ENCODE peak calls at places on chromosomes 13 and 19, in ten cellular contexts. W is uterus, S is fibroblast of pulmonary artery, U is psoas muscle, X is thoracic aorta, Z is lower leg skin, Y is cardiac fibroblast, A is fibroblast of mammary gland, T is left ventricle myocardium inferior, V is H1. R is an unnamed sample.

GRCh38 chr19:16078311-16078758 is 2.0 kb downstream of the TPM4 start:
- DNase-seq in S (no peak), X (no peak), V (no peak), T (no peak), Y (peak), Z (no peak), U (no peak), W (peak), A (peak), R (peak)

GRCh38 chr19:7597689-7598088 is 2.0 kb downstream of the CAMSAP3 start:
- DNase-seq in T (no peak), X (no peak), Z (no peak), Y (no peak), A (peak), U (no peak), W (no peak), S (no peak), V (no peak), R (peak)

GRCh38 chr13:74575729-74576125 is 441.5 kb upstream of the KLF12 start:
- DNase-seq in Y (peak), A (peak), S (peak), V (peak), T (peak), Z (peak), W (peak), U (peak), X (peak), R (peak)

GRCh38 chr13:42626461-42626860 is 52.5 kb downstream of the TNFSF11 start:
- DNase-seq in T (no peak), Y (no peak), X (no peak), A (no peak), U (no peak), S (no peak), W (no peak), Z (no peak), V (no peak), R (no peak)

GRCh38 chr19:18905058-18905456 is 9.1 kb upstream of the CERS1 start:
- DNase-seq in V (no peak), U (no peak), T (no peak), Z (no peak), S (no peak), X (no peak), W (no peak), A (no peak), Y (no peak), R (no peak)

GRCh38 chr19:13848811-13849241 is 28.1 kb upstream of the NANOS3 start:
- DNase-seq in T (no peak), Y (no peak), W (no peak), Z (no peak), U (no peak), V (no peak), S (no peak), X (no peak), A (no peak), R (peak)

GRCh38 chr19:33916792-33917191 is 120.1 kb downstream of the KCTD15 start:
- DNase-seq in U (no peak), X (no peak), V (no peak), W (no peak), Y (no peak), S (no peak), A (no peak), T (no peak), Z (no peak), R (no peak)

GRCh38 chr13:109389892-109390345 is 396.5 kb downstream of the IRS2 start:
- DNase-seq in X (no peak), S (peak), Z (no peak), W (no peak), V (no peak), Y (peak), A (peak), U (no peak), T (no peak), R (peak)

GRCh38 chr13:52906122-52906903 is 57.9 kb upstream of the PCDH8 start:
- DNase-seq in A (no peak), W (no peak), S (no peak), V (no peak), U (no peak), Z (no peak), Y (no peak), T (no peak), X (no peak), R (no peak)

GRCh38 chr13:100633461-100633860 is 41.1 kb downstream of the TMTC4 start:
- DNase-seq in X (no peak), Z (no peak), W (no peak), V (no peak), U (no peak), A (peak), Y (peak), S (peak), T (no peak), R (peak)

GRCh38 chr19:55546822-55547614 is 1.7 kb upstream of the SBK3 start:
- DNase-seq in T (peak), S (peak), V (no peak), Z (peak), Y (peak), W (peak), X (peak), A (peak), U (peak), R (peak)

GRCh38 chr13:49063526-49063925 is 87.8 kb downstream of the FNDC3A start:
- DNase-seq in A (no peak), W (no peak), V (no peak), X (no peak), Y (no peak), S (peak), Z (no peak), U (no peak), T (no peak), R (no peak)

GRCh38 chr13:19795956-19796355 is 13.2 kb upstream of the PSPC1 start:
- DNase-seq in U (no peak), W (no peak), Y (no peak), S (no peak), X (no peak), V (no peak), A (no peak), T (no peak), Z (no peak), R (no peak)

GRCh38 chr19:8336072-8336569 is 6.9 kb downstream of the KANK3 start:
- DNase-seq in Y (no peak), S (no peak), W (no peak), A (no peak), X (no peak), Z (no peak), U (no peak), T (no peak), V (peak), R (no peak)

GRCh38 chr19:30673336-30673735 is 301.2 kb downstream of the ZNF536 start:
- DNase-seq in S (no peak), U (no peak), T (no peak), V (no peak), W (no peak), X (no peak), A (no peak), Z (peak), Y (no peak), R (no peak)

GRCh38 chr13:31747271-31747670 is 7.9 kb downstream of the RXFP2 start:
- DNase-seq in W (no peak), A (peak), T (no peak), Z (no peak), X (no peak), U (no peak), V (no peak), Y (no peak), S (no peak), R (no peak)

GRCh38 chr19:17762505-17763229 is 11.4 kb downstream of the FCHO1 start:
- DNase-seq in A (peak), V (peak), Y (peak), U (no peak), W (no peak), Z (no peak), X (no peak), T (no peak), S (peak), R (peak)

GRCh38 chr19:18940791-18941627 is at the start of gene HOMER3:
- DNase-seq in W (peak), T (peak), A (peak), X (peak), U (peak), Z (peak), Y (peak), V (peak), S (peak), R (peak)

GRCh38 chr19:19506592-19506991 is 8.8 kb downstream of the TSSK6 start:
- DNase-seq in T (no peak), A (no peak), Z (no peak), S (no peak), Y (no peak), W (no peak), U (no peak), X (no peak), V (no peak), R (no peak)

GRCh38 chr13:50438351-50438750 is 405.1 kb downstream of the DLEU7 start:
- DNase-seq in Y (no peak), W (no peak), U (no peak), Z (no peak), X (no peak), V (no peak), T (no peak), A (no peak), S (no peak), R (no peak)
- TF ChIP-seq CTCF in Y (no peak), W (no peak), U (no peak), Z (no peak), X (no peak), V (no peak), T (no peak), A (no peak), S (no peak), R (no peak)

GRCh38 chr13:80469841-80470378 is 129.0 kb upstream of the SPRY2 start:
- DNase-seq in Z (peak), U (peak), A (peak), T (peak), V (no peak), Y (peak), W (peak), X (peak), S (peak), R (peak)

GRCh38 chr13:80476953-80477352 is 136.0 kb upstream of the SPRY2 start:
- DNase-seq in U (no peak), A (no peak), T (no peak), Z (no peak), S (no peak), X (no peak), V (no peak), Y (no peak), W (no peak), R (no peak)

GRCh38 chr13:80475718-80476117 is 134.8 kb upstream of the SPRY2 start:
- DNase-seq in Z (no peak), Y (no peak), X (no peak), T (no peak), U (no peak), V (no peak), A (no peak), W (no peak), S (no peak), R (peak)

GRCh38 chr13:80477641-80478443 is 136.9 kb upstream of the SPRY2 start:
- DNase-seq in W (no peak), Y (no peak), Z (no peak), T (no peak), S (no peak), U (no peak), A (no peak), X (no peak), V (no peak), R (no peak)

DNA sequence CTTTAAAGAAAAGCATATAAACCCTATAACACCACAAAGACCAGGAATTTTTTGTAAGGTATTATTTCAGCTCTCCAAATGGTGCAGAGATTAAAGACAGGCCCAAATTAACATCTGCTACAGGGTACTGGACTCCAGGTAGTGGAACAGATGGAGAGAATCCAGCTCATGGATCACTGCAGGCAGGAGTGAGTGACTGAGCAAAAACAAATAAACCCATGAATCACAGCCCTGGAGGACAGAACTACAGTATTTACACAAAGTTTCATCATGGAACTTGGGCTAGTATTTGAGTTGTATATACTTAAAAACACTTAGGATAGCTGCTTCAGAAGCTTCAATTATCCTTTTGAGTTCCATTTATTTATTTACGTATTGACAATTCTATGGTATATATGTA is 132.8 kb upstream of the SPRY2 start:
- DNase-seq in Z (no peak), V (no peak), T (no peak), X (no peak), Y (peak), A (peak), W (no peak), U (no peak), S (peak), R (peak)
- H3K4me3 ChIP-seq in Z (no peak), V (no peak), T (no peak), X (no peak), Y (no peak), A (no peak), W (no peak), U (no peak), S (no peak), R (no peak)

GRCh38 chr13:102571075-102571474 is 25.7 kb upstream of the TPP2 start:
- DNase-seq in A (no peak), Z (no peak), Y (no peak), W (no peak), X (no peak), S (no peak), T (no peak), V (no peak), U (no peak), R (peak)
- TF ChIP-seq CTCF in A (peak), Z (no peak), Y (no peak), W (no peak), X (no peak), S (no peak), T (no peak), V (peak), U (no peak), R (no peak)

GRCh38 chr13:41133951-41134350 is 1.3 kb upstream of the KBTBD6 start:
- DNase-seq in T (no peak), A (no peak), W (no peak), X (no peak), Y (no peak), V (no peak), S (no peak), Z (no peak), U (no peak), R (no peak)
- H3K4me3 ChIP-seq in T (no peak), A (no peak), W (no peak), X (no peak), Y (no peak), V (peak), S (no peak), Z (no peak), U (no peak), R (no peak)

GRCh38 chr19:38417544-38418506 is 8.2 kb downstream of the RASGRP4 start:
- DNase-seq in A (no peak), U (peak), Y (no peak), V (peak), S (no peak), X (no peak), T (peak), W (no peak), Z (peak), R (no peak)
- TF ChIP-seq CTCF in A (no peak), U (no peak), Y (no peak), V (no peak), S (no peak), X (no peak), T (no peak), W (no peak), Z (no peak), R (no peak)

GRCh38 chr13:41533676-41534075 is 76.3 kb downstream of the RGCC start:
- DNase-seq in X (no peak), W (no peak), S (peak), Z (peak), A (no peak), Y (peak), V (no peak), T (no peak), U (peak), R (peak)

GRCh38 chr13:41528021-41528420 is 70.7 kb downstream of the RGCC start:
- DNase-seq in A (no peak), U (no peak), Z (peak), V (no peak), W (no peak), Y (no peak), S (no peak), X (no peak), T (no peak), R (no peak)

DNA sequence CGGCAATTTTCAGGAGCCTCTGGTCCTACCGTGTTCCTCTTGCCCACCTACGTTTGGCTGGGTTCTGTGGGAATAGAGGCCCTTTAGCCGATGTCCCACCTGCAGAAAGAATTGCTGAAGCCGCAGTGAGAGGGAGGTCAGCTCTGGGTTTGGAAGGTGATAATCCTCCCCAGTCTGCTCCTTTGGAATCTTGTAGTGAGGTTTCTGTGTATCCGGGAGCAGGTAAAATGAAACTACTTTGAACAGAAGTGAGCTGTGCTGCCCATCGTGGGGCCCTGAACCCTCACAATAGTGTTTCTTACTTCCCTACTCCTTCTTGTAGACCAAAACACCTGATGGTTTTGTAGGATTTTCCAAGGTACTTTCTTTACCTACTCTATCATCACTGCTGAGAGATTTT is 75.9 kb downstream of the RGCC start:
- DNase-seq in Z (peak), U (no peak), A (no peak), X (no peak), T (no peak), W (no peak), Y (no peak), V (no peak), S (no peak), R (no peak)
- H3K4me3 ChIP-seq in Z (no peak), U (no peak), A (no peak), X (no peak), T (no peak), W (no peak), Y (no peak), V (no peak), S (no peak), R (no peak)

GRCh38 chr19:2536461-2536860 is 60.5 kb downstream of the GADD45B start:
- DNase-seq in T (no peak), U (no peak), W (no peak), Z (no peak), Y (no peak), S (no peak), V (no peak), X (no peak), A (no peak), R (no peak)

GRCh38 chr19:2534374-2535050 is 58.6 kb downstream of the GADD45B start:
- DNase-seq in S (peak), T (no peak), Z (no peak), W (no peak), U (no peak), V (no peak), X (no peak), A (peak), Y (peak), R (peak)

GRCh38 chr19:2532252-2533071 is 56.5 kb downstream of the GADD45B start:
- DNase-seq in T (no peak), U (no peak), V (no peak), X (no peak), Y (peak), A (peak), W (no peak), Z (no peak), S (peak), R (peak)

GRCh38 chr19:2533072-2533425 is 57.1 kb downstream of the GADD45B start:
- DNase-seq in T (no peak), U (no peak), A (no peak), Z (no peak), V (no peak), W (no peak), S (no peak), Y (no peak), X (no peak), R (no peak)

GRCh38 chr19:2533686-2534085 is 57.8 kb downstream of the GADD45B start:
- DNase-seq in Y (peak), W (no peak), A (peak), S (peak), T (no peak), X (no peak), V (no peak), Z (no peak), U (no peak), R (no peak)
- TF ChIP-seq CTCF in Y (no peak), W (no peak), A (no peak), S (no peak), T (no peak), X (no peak), V (no peak), Z (no peak), U (no peak), R (no peak)